ENCODE peak calls at places on chromosomes 12 and 14, in five cellular contexts. A is GM12891, F is sigmoid colon, E is prostate gland, J is stomach. M is an unnamed sample.

GRCh38 chr14:65738339-65738738 is 325.8 kb downstream of the FUT8 start:
- DNase-seq in A (no peak), F (no peak), E (no peak), J (no peak), M (no peak)

GRCh38 chr12:561116-561705 is 101.5 kb downstream of the B4GALNT3 start:
- DNase-seq in A (no peak), F (no peak), E (no peak), J (no peak), M (no peak)

GRCh38 chr12:120689397-120690082 is 2.6 kb downstream of the MLEC start:
- DNase-seq in A (no peak), F (no peak), E (no peak), J (no peak), M (peak)

GRCh38 chr14:99187858-99188257 is 84.1 kb downstream of the BCL11B start:
- DNase-seq in A (no peak), F (no peak), E (no peak), J (no peak), M (no peak)

GRCh38 chr14:105865904-105866840 is 339.8 kb downstream of the TMEM121 start:
- DNase-seq in A (no peak), F (peak), E (no peak), J (peak), M (no peak)

GRCh38 chr14:104400355-104400754 is 179.2 kb upstream of the C14orf180 start:
- DNase-seq in A (no peak), F (no peak), E (no peak), J (no peak), M (no peak)

GRCh38 chr12:132429932-132430643 is 59.9 kb upstream of the FBRSL1 start:
- DNase-seq in A (peak), F (no peak), E (peak), J (peak), M (peak)

GRCh38 chr12:75613981-75614380 is 102.6 kb upstream of the KRR1 start:
- DNase-seq in A (no peak), F (no peak), E (no peak), J (no peak), M (no peak)

GRCh38 chr12:108634225-108634795 is 616 bp upstream of the SELPLG start:
- DNase-seq in A (no peak), F (no peak), E (no peak), J (peak), M (no peak)

GRCh38 chr14:60508707-60509437 is at the start of gene SIX6:
- DNase-seq in A (no peak), F (no peak), E (no peak), J (no peak), M (peak)

GRCh38 chr14:23478109-23478698 is 8.7 kb downstream of the NGDN start:
- DNase-seq in A (no peak), F (no peak), E (peak), J (peak), M (peak)

GRCh38 chr12:26116829-26117228 is 8.0 kb downstream of the BHLHE41 start:
- DNase-seq in A (no peak), F (no peak), E (no peak), J (no peak), M (peak)

GRCh38 chr14:100143523-100143922 is 15.9 kb downstream of the DEGS2 start:
- DNase-seq in A (no peak), F (no peak), E (no peak), J (no peak), M (peak)

GRCh38 chr12:64066052-64066451 is 156.0 kb downstream of the KICS2 start:
- DNase-seq in A (no peak), F (no peak), E (no peak), J (no peak), M (no peak)

GRCh38 chr12:53324113-53324778 is 2.8 kb upstream of the AAAS start:
- DNase-seq in A (peak), F (no peak), E (no peak), J (peak), M (peak)

GRCh38 chr12:66290716-66291200 is 11.5 kb upstream of the HELB start:
- DNase-seq in A (no peak), F (no peak), E (no peak), J (no peak), M (no peak)

GRCh38 chr12:104478396-104479140 is 21.8 kb downstream of the CHST11 start:
- DNase-seq in A (no peak), F (no peak), E (no peak), J (no peak), M (no peak)

GRCh38 chr12:2547273-2548044 is 247.3 kb upstream of the FKBP4 start:
- DNase-seq in A (no peak), F (peak), E (no peak), J (no peak), M (no peak)

GRCh38 chr12:47901285-47902093 is 3.3 kb downstream of the VDR start:
- DNase-seq in A (no peak), F (peak), E (no peak), J (no peak), M (no peak)

GRCh38 chr12:76455582-76456345 is 103.8 kb downstream of the OSBPL8 start:
- DNase-seq in A (no peak), F (no peak), E (peak), J (no peak), M (peak)

GRCh38 chr12:121990692-121991603 is 30.7 kb upstream of the BCL7A start:
- DNase-seq in A (peak), F (no peak), E (no peak), J (no peak), M (no peak)

DNA sequence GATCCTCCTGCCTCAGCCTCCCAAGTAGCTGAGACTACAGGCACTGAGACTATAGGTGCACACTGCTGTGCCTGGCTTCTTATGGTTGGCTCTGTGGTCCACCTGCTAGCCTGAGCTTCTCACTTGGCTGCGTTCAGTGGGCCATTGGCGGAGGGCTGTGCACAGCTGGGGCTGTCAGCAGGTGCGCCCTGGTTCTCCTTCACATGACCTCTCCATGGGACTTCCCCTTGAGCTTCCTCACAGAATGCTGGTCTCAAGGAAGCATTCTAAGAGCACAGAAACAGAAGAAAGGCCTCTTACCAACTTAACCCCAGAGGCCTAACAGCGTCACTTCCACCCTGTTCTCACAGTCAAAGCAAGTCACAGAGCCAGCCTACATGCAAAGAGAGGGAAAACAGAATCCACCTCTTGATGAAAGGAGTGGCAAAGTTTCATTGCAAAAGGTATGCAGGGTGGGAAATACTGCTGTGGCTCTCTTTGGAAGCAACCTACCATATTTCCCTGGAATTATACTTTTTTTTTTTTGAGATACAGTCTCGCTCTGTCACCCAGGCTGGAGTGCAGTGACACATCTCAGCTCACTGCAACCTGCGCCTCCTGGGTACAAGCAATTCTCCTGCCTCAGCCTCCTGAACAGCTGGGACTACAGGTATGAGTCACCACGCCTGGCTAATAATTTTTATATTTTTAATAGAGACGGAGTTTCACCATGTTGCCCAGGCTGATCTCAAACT is 9.3 kb downstream of the RILPL2 start:
- DNase-seq in A (peak), F (no peak), E (no peak), J (no peak), M (no peak)
- TF ChIP-seq POLR2AphosphoS5 in A (peak), F (no peak), E (no peak), J (no peak), M (no peak)

DNA sequence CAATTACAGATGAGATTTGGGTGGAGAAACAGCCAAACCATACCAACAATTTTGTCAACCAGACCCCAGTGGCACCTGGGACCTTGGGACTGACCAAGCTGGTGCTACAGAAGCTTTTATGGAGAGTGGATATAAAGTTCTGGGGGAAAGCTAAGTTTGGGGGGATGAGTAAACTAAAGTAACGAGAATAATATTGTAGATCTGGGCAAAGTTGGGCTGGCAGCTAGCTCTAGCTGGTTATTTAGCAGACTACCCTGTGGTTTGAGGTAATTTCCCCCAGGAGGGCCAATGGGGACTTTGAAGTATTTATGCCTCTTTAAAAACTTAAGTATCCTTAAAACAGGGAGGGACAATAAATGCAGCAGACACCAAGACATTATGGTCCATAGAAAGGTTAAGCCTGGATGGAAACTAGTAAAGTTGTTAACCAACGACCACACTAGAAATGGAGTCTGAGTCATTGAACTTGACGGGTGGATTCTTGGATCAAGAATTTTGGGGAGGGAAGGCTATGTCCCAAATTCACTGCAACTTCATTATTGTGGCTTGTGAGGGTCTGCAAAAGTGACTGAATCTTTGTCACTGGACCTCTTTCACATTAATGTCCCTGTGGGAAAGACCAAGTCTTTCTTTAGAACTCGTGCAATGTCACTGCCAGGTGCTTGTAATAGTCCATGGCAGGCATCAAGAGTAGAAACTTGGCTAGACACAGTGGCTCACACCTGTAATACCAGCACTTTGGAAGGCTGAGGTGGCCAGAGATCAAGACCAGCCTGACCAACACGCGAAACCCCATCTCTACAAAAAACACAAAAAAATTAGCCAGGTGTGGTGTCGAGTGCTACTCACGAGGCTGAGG is 48.5 kb upstream of the OR5AU1 start:
- DNase-seq in A (no peak), F (no peak), E (no peak), J (no peak), M (no peak)
- TF ChIP-seq POLR2AphosphoS5 in A (peak), F (no peak), E (no peak), J (no peak), M (no peak)

DNA sequence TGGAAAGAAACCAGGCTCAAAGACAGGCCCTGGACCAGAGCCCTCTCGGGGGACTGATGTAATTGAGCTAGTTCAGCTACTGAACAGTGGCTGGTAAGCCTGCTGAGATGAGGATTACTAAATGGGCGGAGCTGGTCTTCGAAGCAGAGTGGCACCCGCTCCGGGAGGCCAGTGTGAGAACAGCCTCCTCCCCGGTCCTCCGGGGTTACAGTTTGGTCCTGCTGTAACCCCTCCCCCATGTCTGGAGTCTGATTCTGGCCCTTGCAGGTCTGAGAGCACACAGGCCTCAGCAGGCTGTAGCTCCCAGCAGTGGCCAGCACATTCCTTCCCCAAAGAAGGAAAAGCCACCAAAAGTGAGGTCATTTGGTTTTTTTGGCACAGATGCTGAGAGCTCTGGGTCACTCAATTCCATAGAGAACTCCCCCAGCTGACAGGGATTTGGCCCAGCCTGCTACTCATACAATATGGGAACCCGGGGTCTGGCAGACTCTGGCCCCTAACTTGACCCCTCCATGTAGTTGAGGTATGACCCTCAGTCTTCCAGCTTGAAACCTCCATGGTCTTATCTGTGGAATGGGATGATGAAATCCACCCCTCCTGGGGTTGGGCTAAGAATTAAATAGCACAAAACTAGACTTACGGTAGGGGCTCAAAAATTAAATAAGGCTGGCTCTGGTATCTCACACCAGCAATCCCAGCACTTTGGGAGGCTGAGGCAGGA is 39.0 kb downstream of the ACTN1 start:
- DNase-seq in A (no peak), F (peak), E (peak), J (peak), M (peak)
- TF ChIP-seq POLR2AphosphoS5 in A (no peak), F (peak), E (peak), J (peak), M (no peak)

GRCh38 chr14:93301821-93302447 is 30.9 kb downstream of the BTBD7 start:
- DNase-seq in A (no peak), F (no peak), E (no peak), J (no peak), M (peak)
- TF ChIP-seq POLR2AphosphoS5 in A (no peak), F (no peak), E (no peak), J (no peak), M (no peak)

GRCh38 chr14:54532111-54533012 is 22.7 kb downstream of the CGRRF1 start:
- DNase-seq in A (no peak), F (no peak), E (no peak), J (no peak), M (no peak)
- TF ChIP-seq POLR2AphosphoS5 in A (no peak), F (no peak), E (no peak), J (no peak), M (no peak)

DNA sequence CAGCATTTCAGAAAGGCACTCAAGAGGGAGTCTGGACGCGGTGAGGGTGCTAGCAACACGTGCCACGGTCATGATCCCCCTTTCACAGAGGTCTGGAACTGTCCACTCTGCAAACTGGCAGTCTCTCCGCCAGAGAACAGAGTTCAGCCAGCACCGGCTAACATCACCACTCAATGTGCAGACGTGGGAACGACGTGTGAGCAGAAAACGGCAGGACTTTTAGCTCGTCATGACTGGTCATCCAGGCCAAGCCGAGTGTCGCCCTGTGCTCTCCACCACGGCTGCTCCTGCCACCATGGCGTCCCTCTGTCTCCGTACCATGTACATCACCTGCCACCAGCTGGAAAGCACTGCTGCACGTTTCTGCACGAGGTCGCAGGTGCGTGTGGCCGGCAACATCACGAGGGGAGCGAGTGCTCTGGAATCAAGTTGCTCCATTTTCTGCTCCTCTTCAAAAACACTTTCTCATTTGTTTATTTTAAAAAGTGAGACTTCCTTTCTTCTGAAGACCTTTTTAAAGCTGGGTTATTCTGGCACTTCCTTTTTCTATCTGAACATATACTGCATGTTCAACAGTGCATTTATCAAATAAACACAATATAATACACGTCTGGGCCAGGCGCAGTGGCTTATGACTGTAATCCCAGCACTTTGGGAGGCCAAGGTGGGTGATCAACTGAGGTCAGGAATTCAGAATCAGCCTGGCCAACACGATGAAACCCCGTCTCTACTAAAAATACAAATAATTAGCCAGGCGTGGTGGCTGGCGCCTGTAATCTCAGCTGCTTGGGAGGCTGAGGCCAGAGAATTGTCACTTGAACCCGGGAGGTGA is 28.0 kb downstream of the SLC15A4 start:
- DNase-seq in A (no peak), F (peak), E (no peak), J (no peak), M (no peak)
- TF ChIP-seq POLR2AphosphoS5 in A (peak), F (no peak), E (no peak), J (no peak), M (no peak)

GRCh38 chr12:102540856-102541385 is 60.6 kb upstream of the IGF1 start:
- DNase-seq in A (no peak), F (no peak), E (no peak), J (no peak), M (no peak)

GRCh38 chr12:102543931-102544485 is 63.6 kb upstream of the IGF1 start:
- DNase-seq in A (no peak), F (no peak), E (no peak), J (no peak), M (no peak)

GRCh38 chr12:102542816-102543448 is 62.6 kb upstream of the IGF1 start:
- DNase-seq in A (no peak), F (no peak), E (no peak), J (no peak), M (no peak)

GRCh38 chr12:102543494-102543893 is 63.1 kb upstream of the IGF1 start:
- DNase-seq in A (no peak), F (no peak), E (no peak), J (no peak), M (peak)

GRCh38 chr12:102539651-102540553 is 59.5 kb upstream of the IGF1 start:
- DNase-seq in A (no peak), F (no peak), E (no peak), J (no peak), M (peak)
- TF ChIP-seq POLR2AphosphoS5 in A (no peak), F (no peak), E (no peak), J (no peak), M (no peak)

GRCh38 chr12:124906606-124907261 is 7.7 kb downstream of the UBC start:
- DNase-seq in A (peak), F (peak), E (peak), J (peak), M (peak)

GRCh38 chr12:124913474-124914391 is 717 bp downstream of the UBC start:
- DNase-seq in A (peak), F (peak), E (peak), J (peak), M (peak)

GRCh38 chr12:124914392-124915248 is at the start of gene UBC:
- DNase-seq in A (peak), F (peak), E (peak), J (peak), M (peak)

GRCh38 chr12:124909831-124910560 is 4.5 kb downstream of the UBC start:
- DNase-seq in A (no peak), F (no peak), E (no peak), J (no peak), M (no peak)

GRCh38 chr12:124910561-124911478 is 3.6 kb downstream of the UBC start:
- DNase-seq in A (no peak), F (no peak), E (no peak), J (no peak), M (peak)
- TF ChIP-seq POLR2AphosphoS5 in A (peak), F (peak), E (no peak), J (peak), M (peak)

M was measured in GM23338.